ENCODE peak calls at places on chromosomes 7 and 10, in five cellular contexts. One of them, this sample, is unnamed.

GRCh38 chr10:119479048-119479394 is 63.5 kb downstream of the RGS10 start:
- ATAC-seq in HCT116: no peak
- ATAC-seq in Panc1: peak; percentile 47
- ATAC-seq in GM12878: no peak
- ATAC-seq in HepG2: no peak
- ATAC-seq in this sample: no peak

GRCh38 chr10:13991353-13991752 is 339.4 kb downstream of the FRMD4A start:
- ATAC-seq in HCT116: no peak
- ATAC-seq in Panc1: no peak
- ATAC-seq in GM12878: no peak
- ATAC-seq in HepG2: no peak
- ATAC-seq in this sample: no peak

GRCh38 chr10:3365630-3366029 is 193.0 kb upstream of the PITRM1 start:
- ATAC-seq in HCT116: no peak
- ATAC-seq in Panc1: peak; percentile 67
- ATAC-seq in GM12878: no peak
- ATAC-seq in HepG2: peak; percentile 78
- ATAC-seq in this sample: no peak

GRCh38 chr7:30880941-30881340 is 30.7 kb upstream of the AQP1 start:
- ATAC-seq in HCT116: no peak
- ATAC-seq in Panc1: no peak
- ATAC-seq in GM12878: no peak
- ATAC-seq in HepG2: no peak
- ATAC-seq in this sample: no peak

GRCh38 chr10:62454696-62455451 is 80.7 kb downstream of the ZNF365 start:
- ATAC-seq in HCT116: peak; percentile 96
- ATAC-seq in Panc1: peak; percentile 91
- ATAC-seq in GM12878: no peak
- ATAC-seq in HepG2: no peak
- ATAC-seq in this sample: peak; percentile 88

GRCh38 chr7:235576-236395 is 43.4 kb downstream of the FAM20C start:
- ATAC-seq in HCT116: no peak
- ATAC-seq in Panc1: peak; percentile 19
- ATAC-seq in GM12878: no peak
- ATAC-seq in HepG2: peak; percentile 33
- ATAC-seq in this sample: peak; percentile 31

GRCh38 chr7:77727936-77728701 is 31.9 kb downstream of the RSBN1L start:
- ATAC-seq in HCT116: no peak
- ATAC-seq in Panc1: no peak
- ATAC-seq in GM12878: no peak
- ATAC-seq in HepG2: no peak
- ATAC-seq in this sample: no peak

GRCh38 chr10:51547941-51548340 is 151.5 kb downstream of the CSTF2T start:
- ATAC-seq in HCT116: no peak
- ATAC-seq in Panc1: no peak
- ATAC-seq in GM12878: no peak
- ATAC-seq in HepG2: no peak
- ATAC-seq in this sample: peak; percentile 48

GRCh38 chr7:158997471-158997870 is 141.1 kb downstream of the DYNC2I1 start:
- ATAC-seq in HCT116: no peak
- ATAC-seq in Panc1: peak; percentile 84
- ATAC-seq in GM12878: no peak
- ATAC-seq in HepG2: no peak
- ATAC-seq in this sample: no peak
- H3K4me3 ChIP-seq in HCT116: no peak overlapping the region
- H3K4me3 ChIP-seq in Panc1: peak overlapping the region; percentile 47
- H3K4me3 ChIP-seq in GM12878: no peak overlapping the region
- H3K4me3 ChIP-seq in HepG2: no peak overlapping the region
- H3K4me3 ChIP-seq in this sample: no peak overlapping the region

GRCh38 chr7:48147078-48147591 is 24.1 kb upstream of the ABCA13 start:
- ATAC-seq in HCT116: no peak
- ATAC-seq in Panc1: no peak
- ATAC-seq in GM12878: no peak
- ATAC-seq in HepG2: no peak
- ATAC-seq in this sample: no peak
- TF ChIP-seq POLR2AphosphoS5 in HCT116: no peak
- TF ChIP-seq POLR2AphosphoS5 in Panc1: no peak
- TF ChIP-seq POLR2AphosphoS5 in GM12878: no peak
- TF ChIP-seq POLR2AphosphoS5 in HepG2: no peak
- TF ChIP-seq POLR2AphosphoS5 in this sample: no peak

DNA sequence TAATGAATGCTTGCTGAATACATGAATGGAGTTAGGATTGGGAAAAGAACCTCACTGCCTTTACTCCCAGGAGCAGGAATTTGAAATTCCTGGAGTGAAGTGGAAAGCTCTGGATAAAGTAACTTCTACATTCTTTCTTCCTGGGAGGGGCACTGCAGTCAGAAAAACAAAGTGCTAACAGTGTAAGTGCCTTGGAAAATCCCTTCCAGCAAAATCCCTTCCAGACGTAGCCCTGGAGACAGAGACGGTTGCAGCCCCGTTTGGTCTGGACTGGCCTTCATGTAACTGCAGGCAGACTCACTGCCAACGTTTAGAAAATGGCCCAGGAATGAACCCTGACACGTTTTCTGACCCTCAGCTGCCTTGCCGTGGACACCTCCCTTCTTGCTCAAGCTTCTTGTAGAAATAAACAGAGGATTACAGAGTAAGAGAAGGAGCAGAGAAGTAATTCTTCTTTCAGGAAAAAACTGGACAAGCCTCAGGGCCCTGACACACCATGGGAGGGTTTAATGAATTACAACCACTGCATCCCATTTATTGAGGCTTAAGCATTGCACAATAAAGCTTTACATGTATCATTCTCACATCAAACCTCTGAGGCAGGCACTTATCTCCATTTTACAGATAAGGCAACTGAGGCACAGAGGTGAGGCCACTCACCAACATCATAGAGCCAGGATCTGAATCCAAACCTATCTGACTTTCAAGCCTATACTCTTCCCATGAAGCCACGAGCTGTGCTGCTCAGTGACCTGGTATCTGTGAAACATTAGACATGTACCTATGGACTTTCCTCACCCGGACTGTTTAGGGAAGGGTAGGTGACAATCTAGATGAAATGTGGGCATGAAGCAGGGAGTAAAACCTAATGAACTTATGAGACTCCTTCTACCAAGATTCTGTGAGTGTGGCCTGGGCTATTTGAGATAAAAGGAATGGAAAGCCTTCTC is 7.8 kb downstream of the ITPRIP start:
- ATAC-seq in HCT116: no peak
- ATAC-seq in Panc1: no peak
- ATAC-seq in GM12878: no peak
- ATAC-seq in HepG2: peak; percentile 78
- ATAC-seq in this sample: peak; percentile 83
- H3K4me1 ChIP-seq in HCT116: peaks cover 67% of the 10 kb centered on the region
- H3K4me1 ChIP-seq in Panc1: peaks cover 100% of the 10 kb centered on the region
- H3K4me1 ChIP-seq in GM12878: peaks cover 27% of the 10 kb centered on the region
- H3K4me1 ChIP-seq in HepG2: peaks cover 61% of the 10 kb centered on the region
- H3K4me1 ChIP-seq in this sample: peaks cover 100% of the 10 kb centered on the region

GRCh38 chr7:92765725-92766124 is 70.6 kb downstream of the CDK6 start:
- ATAC-seq in HCT116: peak; percentile 71
- ATAC-seq in Panc1: peak; percentile 31
- ATAC-seq in GM12878: no peak
- ATAC-seq in HepG2: no peak
- ATAC-seq in this sample: peak; percentile 60
- H3K4me3 ChIP-seq in HCT116: no peak overlapping the region
- H3K4me3 ChIP-seq in Panc1: no peak overlapping the region
- H3K4me3 ChIP-seq in GM12878: no peak overlapping the region
- H3K4me3 ChIP-seq in HepG2: no peak overlapping the region
- H3K4me3 ChIP-seq in this sample: no peak overlapping the region

GRCh38 chr7:50653116-50653854 is 88.1 kb upstream of the DDC start:
- ATAC-seq in HCT116: no peak
- ATAC-seq in Panc1: no peak
- ATAC-seq in GM12878: no peak
- ATAC-seq in HepG2: peak; percentile 56
- ATAC-seq in this sample: peak; percentile 68
- TF ChIP-seq POLR2AphosphoS5 in HCT116: no peak
- TF ChIP-seq POLR2AphosphoS5 in Panc1: no peak
- TF ChIP-seq POLR2AphosphoS5 in GM12878: no peak
- TF ChIP-seq POLR2AphosphoS5 in HepG2: no peak
- TF ChIP-seq POLR2AphosphoS5 in this sample: peak; percentile 23

GRCh38 chr10:53893061-53893460 is 908.0 kb downstream of the PCDH15 start:
- ATAC-seq in HCT116: no peak
- ATAC-seq in Panc1: no peak
- ATAC-seq in GM12878: no peak
- ATAC-seq in HepG2: no peak
- ATAC-seq in this sample: no peak
- H3K4me1 ChIP-seq in HCT116: no peaks in the 10 kb centered on the region
- H3K4me1 ChIP-seq in Panc1: no peaks in the 10 kb centered on the region
- H3K4me1 ChIP-seq in GM12878: no peaks in the 10 kb centered on the region
- H3K4me1 ChIP-seq in HepG2: peaks cover 13% of the 10 kb centered on the region
- H3K4me1 ChIP-seq in this sample: no peaks in the 10 kb centered on the region

GRCh38 chr10:100670368-100670767 is 75.0 kb upstream of the PAX2 start:
- ATAC-seq in HCT116: peak; percentile 20
- ATAC-seq in Panc1: peak; percentile 42
- ATAC-seq in GM12878: peak; percentile 12
- ATAC-seq in HepG2: peak; percentile 52
- ATAC-seq in this sample: no peak

GRCh38 chr10:100669616-100670015 is 75.8 kb upstream of the PAX2 start:
- ATAC-seq in HCT116: no peak
- ATAC-seq in Panc1: no peak
- ATAC-seq in GM12878: no peak
- ATAC-seq in HepG2: peak; percentile 16
- ATAC-seq in this sample: no peak

GRCh38 chr10:100668001-100668400 is 77.4 kb upstream of the PAX2 start:
- ATAC-seq in HCT116: no peak
- ATAC-seq in Panc1: no peak
- ATAC-seq in GM12878: no peak
- ATAC-seq in HepG2: no peak
- ATAC-seq in this sample: no peak

GRCh38 chr10:100672199-100672598 is 73.2 kb upstream of the PAX2 start:
- ATAC-seq in HCT116: no peak
- ATAC-seq in Panc1: no peak
- ATAC-seq in GM12878: no peak
- ATAC-seq in HepG2: no peak
- ATAC-seq in this sample: no peak

GRCh38 chr10:100670828-100671479 is 74.4 kb upstream of the PAX2 start:
- ATAC-seq in HCT116: peak; percentile 95
- ATAC-seq in Panc1: peak; percentile 92
- ATAC-seq in GM12878: peak; percentile 100
- ATAC-seq in HepG2: peak; percentile 87
- ATAC-seq in this sample: no peak
- H3K4me3 ChIP-seq in HCT116: peak overlapping the region; percentile 39
- H3K4me3 ChIP-seq in Panc1: peak overlapping the region; percentile 37
- H3K4me3 ChIP-seq in GM12878: no peak overlapping the region
- H3K4me3 ChIP-seq in HepG2: no peak overlapping the region
- H3K4me3 ChIP-seq in this sample: no peak overlapping the region

GRCh38 chr7:45107356-45107755 is 4.1 kb downstream of the TBRG4 start:
- ATAC-seq in HCT116: no peak
- ATAC-seq in Panc1: no peak
- ATAC-seq in GM12878: no peak
- ATAC-seq in HepG2: no peak
- ATAC-seq in this sample: no peak

GRCh38 chr7:45112648-45113047 is 1.2 kb upstream of the TBRG4 start:
- ATAC-seq in HCT116: no peak
- ATAC-seq in Panc1: no peak
- ATAC-seq in GM12878: no peak
- ATAC-seq in HepG2: no peak
- ATAC-seq in this sample: no peak

GRCh38 chr7:45108863-45109262 is 2.6 kb downstream of the TBRG4 start:
- ATAC-seq in HCT116: no peak
- ATAC-seq in Panc1: no peak
- ATAC-seq in GM12878: no peak
- ATAC-seq in HepG2: no peak
- ATAC-seq in this sample: no peak

GRCh38 chr7:45116048-45116447 is 4.6 kb upstream of the TBRG4 start:
- ATAC-seq in HCT116: no peak
- ATAC-seq in Panc1: no peak
- ATAC-seq in GM12878: no peak
- ATAC-seq in HepG2: no peak
- ATAC-seq in this sample: no peak

GRCh38 chr7:45111298-45112223 is at the start of gene TBRG4:
- ATAC-seq in HCT116: peak; percentile 90
- ATAC-seq in Panc1: peak; percentile 98
- ATAC-seq in GM12878: peak; percentile 94
- ATAC-seq in HepG2: peak; percentile 92
- ATAC-seq in this sample: peak; percentile 99
- TF ChIP-seq POLR2AphosphoS5 in HCT116: peak; percentile 91
- TF ChIP-seq POLR2AphosphoS5 in Panc1: peak; percentile 97
- TF ChIP-seq POLR2AphosphoS5 in GM12878: peak; percentile 98
- TF ChIP-seq POLR2AphosphoS5 in HepG2: peak; percentile 93
- TF ChIP-seq POLR2AphosphoS5 in this sample: peak; percentile 98

This sample was measured in gastroesophageal sphincter.